ENCODE peak calls at places on chromosomes 3 and 15, in ten cellular contexts. W is left lung; U is BE2C; C is endodermal cell; R is A549; G is psoas muscle; Q is colonic mucosa; Z is adipocyte; K is CD4-positive, CD25-positive, alpha-beta regulatory T cell; Y is mucosa of descending colon. A is an unnamed sample.
A peak's percentile ranks its signal among the peaks of the same experiment; 100 is the strongest.

GRCh38 chr15:37135225-37135624 is 34.9 kb upstream of the MEIS2 start:
- DNase-seq in W (no peak), U (peak; percentile 7), C (peak; percentile 49), R (no peak), G (no peak), Q (no peak), Z (no peak), K (no peak), Y (no peak), A (no peak)

GRCh38 chr15:59180946-59181345 is 25.7 kb upstream of the LDHAL6B start:
- DNase-seq in W (no peak), U (no peak), C (no peak), R (no peak), G (no peak), Q (no peak), Z (peak; percentile 19), K (no peak), Y (no peak), A (no peak)

GRCh38 chr3:172076212-172076611 is 36.8 kb downstream of the FNDC3B start:
- DNase-seq in W (no peak), U (no peak), C (no peak), R (no peak), G (no peak), Q (no peak), Z (no peak), K (no peak), Y (no peak), A (no peak)

GRCh38 chr15:79370716-79371115 is 59.8 kb downstream of the TMED3 start:
- DNase-seq in W (no peak), U (peak; percentile 32), C (peak; percentile 70), R (no peak), G (no peak), Q (no peak), Z (peak; percentile 31), K (no peak), Y (no peak), A (peak; percentile 39)

GRCh38 chr15:78811124-78811824 is at the start of gene ADAMTS7:
- DNase-seq in W (peak; percentile 66), U (peak; percentile 93), C (peak; percentile 94), R (peak; percentile 96), G (peak; percentile 87), Q (peak; percentile 65), Z (peak; percentile 94), K (no peak), Y (peak; percentile 75), A (peak; percentile 81)

GRCh38 chr15:56356616-56357015 is 8.6 kb upstream of the TEX9 start:
- DNase-seq in W (no peak), U (no peak), C (no peak), R (no peak), G (no peak), Q (no peak), Z (no peak), K (no peak), Y (no peak), A (peak; percentile 44)

GRCh38 chr3:11820540-11821041 is 26.1 kb downstream of the TAMM41 start:
- DNase-seq in W (peak; percentile 51), U (no peak), C (peak; percentile 47), R (no peak), G (no peak), Q (no peak), Z (peak; percentile 40), K (no peak), Y (no peak), A (peak; percentile 2)

GRCh38 chr3:99246010-99246654 is 344.6 kb upstream of the DCBLD2 start:
- DNase-seq in W (no peak), U (no peak), C (no peak), R (no peak), G (no peak), Q (no peak), Z (peak; percentile 64), K (no peak), Y (no peak), A (no peak)

GRCh38 chr3:13266005-13266404 is 154.1 kb downstream of the NUP210 start:
- DNase-seq in W (no peak), U (no peak), C (no peak), R (no peak), G (peak; percentile 19), Q (no peak), Z (no peak), K (no peak), Y (no peak), A (no peak)

GRCh38 chr3:128257632-128258031 is 104.4 kb downstream of the EEFSEC start:
- DNase-seq in W (no peak), U (no peak), C (no peak), R (no peak), G (no peak), Q (no peak), Z (no peak), K (no peak), Y (no peak), A (no peak)

GRCh38 chr3:128256131-128256530 is 102.8 kb downstream of the EEFSEC start:
- DNase-seq in W (no peak), U (no peak), C (no peak), R (no peak), G (no peak), Q (no peak), Z (peak; percentile 19), K (no peak), Y (no peak), A (no peak)

GRCh38 chr3:128254066-128254590 is 100.8 kb downstream of the EEFSEC start:
- DNase-seq in W (no peak), U (no peak), C (no peak), R (no peak), G (no peak), Q (no peak), Z (no peak), K (no peak), Y (no peak), A (no peak)

GRCh38 chr3:128253150-128253549 is 99.9 kb downstream of the EEFSEC start:
- DNase-seq in W (no peak), U (no peak), C (no peak), R (no peak), G (no peak), Q (no peak), Z (no peak), K (no peak), Y (no peak), A (no peak)

GRCh38 chr3:128254967-128255366 is 101.7 kb downstream of the EEFSEC start:
- DNase-seq in W (no peak), U (no peak), C (no peak), R (no peak), G (no peak), Q (no peak), Z (no peak), K (no peak), Y (no peak), A (no peak)
- H3K4me3 ChIP-seq in W (no peak overlapping the region), U (no peak overlapping the region), C (no peak overlapping the region), R (no peak overlapping the region), G (no peak overlapping the region), Q (no peak overlapping the region), Z (no peak overlapping the region), K (no peak overlapping the region), Y (no peak overlapping the region), A (no peak overlapping the region)

GRCh38 chr3:1171320-1171719 is 78.5 kb downstream of the CNTN6 start:
- DNase-seq in W (no peak), U (no peak), C (no peak), R (no peak), G (no peak), Q (no peak), Z (no peak), K (no peak), Y (no peak), A (no peak)
- H3K9me3 ChIP-seq in W (no peaks in the 10 kb centered on the region), U (no peaks in the 10 kb centered on the region), C (peaks cover 8% of the 10 kb centered on the region), R (peaks cover 4% of the 10 kb centered on the region), G (no peaks in the 10 kb centered on the region), Q (no peaks in the 10 kb centered on the region), Z (no peaks in the 10 kb centered on the region), K (peaks cover 3% of the 10 kb centered on the region), Y (no peaks in the 10 kb centered on the region), A (no peaks in the 10 kb centered on the region)

DNA sequence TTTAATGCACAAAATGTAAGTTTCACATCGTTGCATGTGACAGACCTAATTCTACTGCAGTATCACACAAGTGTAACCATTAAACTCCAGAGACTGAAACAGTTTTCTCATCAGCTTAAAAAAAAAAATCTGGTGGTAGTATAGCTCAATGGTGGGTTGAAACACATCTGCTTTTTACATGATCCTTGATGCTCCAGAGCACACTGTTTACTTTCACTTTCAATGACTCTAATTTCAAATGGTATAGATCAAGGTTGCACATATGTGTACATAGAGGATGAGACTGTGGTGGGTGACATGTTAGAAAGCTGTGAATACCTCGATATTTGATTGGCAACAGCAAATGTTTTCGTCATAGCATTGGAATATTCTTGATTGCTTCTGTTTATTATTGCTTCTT is 22.4 kb downstream of the MCTP2 start:
- DNase-seq in W (no peak), U (no peak), C (no peak), R (no peak), G (no peak), Q (no peak), Z (no peak), K (no peak), Y (no peak), A (no peak)
- H3K4me3 ChIP-seq in W (no peak overlapping the region), U (no peak overlapping the region), C (no peak overlapping the region), R (no peak overlapping the region), G (no peak overlapping the region), Q (no peak overlapping the region), Z (no peak overlapping the region), K (no peak overlapping the region), Y (no peak overlapping the region), A (peak overlapping the region; percentile 9)

GRCh38 chr3:5304789-5305680 is 117.5 kb downstream of the EDEM1 start:
- DNase-seq in W (no peak), U (peak; percentile 32), C (peak; percentile 87), R (peak; percentile 41), G (no peak), Q (peak; percentile 55), Z (peak; percentile 33), K (peak; percentile 5), Y (peak; percentile 59), A (no peak)
- H3K9me3 ChIP-seq in W (no peaks in the 10 kb centered on the region), U (no peaks in the 10 kb centered on the region), C (no peaks in the 10 kb centered on the region), R (no peaks in the 10 kb centered on the region), G (no peaks in the 10 kb centered on the region), Q (no peaks in the 10 kb centered on the region), Z (no peaks in the 10 kb centered on the region), K (no peaks in the 10 kb centered on the region), Y (no peaks in the 10 kb centered on the region), A (no peaks in the 10 kb centered on the region)

GRCh38 chr3:53109190-53109589 is 21.0 kb downstream of the RFT1 start:
- DNase-seq in W (no peak), U (no peak), C (no peak), R (no peak), G (no peak), Q (no peak), Z (peak; percentile 38), K (no peak), Y (no peak), A (peak; percentile 52)
- H3K4me3 ChIP-seq in W (no peak overlapping the region), U (no peak overlapping the region), C (no peak overlapping the region), R (no peak overlapping the region), G (no peak overlapping the region), Q (no peak overlapping the region), Z (no peak overlapping the region), K (no peak overlapping the region), Y (no peak overlapping the region), A (no peak overlapping the region)

GRCh38 chr3:36678216-36679013 is 85.9 kb downstream of the DCLK3 start:
- DNase-seq in W (no peak), U (no peak), C (no peak), R (no peak), G (no peak), Q (no peak), Z (no peak), K (no peak), Y (no peak), A (no peak)
- H3K9me3 ChIP-seq in W (no peaks in the 10 kb centered on the region), U (no peaks in the 10 kb centered on the region), C (peaks cover 6% of the 10 kb centered on the region), R (peaks cover 44% of the 10 kb centered on the region), G (no peaks in the 10 kb centered on the region), Q (no peaks in the 10 kb centered on the region), Z (peaks cover 22% of the 10 kb centered on the region), K (peaks cover 27% of the 10 kb centered on the region), Y (peaks cover 9% of the 10 kb centered on the region), A (peaks cover 19% of the 10 kb centered on the region)

A was measured in MG63.